ENCODE peak calls at places on chromosomes 13 and 19, in five cellular contexts. T, K, A, M and Q are unnamed samples.

GRCh38 chr13:85287528-85287927 is 511.7 kb downstream of the SLITRK6 start:
- DNase-seq in T (no peak), K (no peak), A (no peak), M (no peak), Q (no peak)

GRCh38 chr13:21976159-21976558 is 305.3 kb downstream of the FGF9 start:
- DNase-seq in T (no peak), K (no peak), A (no peak), M (no peak), Q (no peak)

GRCh38 chr13:80101040-80101439 is 239.9 kb downstream of the SPRY2 start:
- DNase-seq in T (no peak), K (no peak), A (no peak), M (no peak), Q (no peak)

GRCh38 chr13:41356788-41357187 is 45.7 kb downstream of the NAA16 start:
- DNase-seq in T (peak; percentile 69), K (no peak), A (no peak), M (no peak), Q (no peak)

GRCh38 chr13:76976488-76976887 is 15.4 kb upstream of the CLN5 start:
- DNase-seq in T (peak; percentile 59), K (no peak), A (no peak), M (no peak), Q (peak; percentile 45)

GRCh38 chr19:2949939-2950285 is 5.1 kb upstream of the ZNF77 start:
- DNase-seq in T (no peak), K (no peak), A (peak; percentile 66), M (no peak), Q (no peak)

GRCh38 chr13:35697281-35697680 is 220.8 kb upstream of the MAB21L1 start:
- DNase-seq in T (no peak), K (no peak), A (no peak), M (no peak), Q (no peak)

GRCh38 chr19:17686592-17687042 is 1.5 kb downstream of the UNC13A start:
- DNase-seq in T (no peak), K (no peak), A (no peak), M (no peak), Q (no peak)

GRCh38 chr19:7734220-7735203 is 2.6 kb upstream of the CLEC4G start:
- DNase-seq in T (no peak), K (no peak), A (no peak), M (no peak), Q (no peak)

GRCh38 chr19:21604941-21605548 is 99.6 kb downstream of the ZNF429 start:
- DNase-seq in T (no peak), K (no peak), A (no peak), M (no peak), Q (no peak)

GRCh38 chr19:15551183-15552004 is 43.1 kb downstream of the CYP4F22 start:
- DNase-seq in T (peak; percentile 68), K (peak; percentile 60), A (no peak), M (peak; percentile 48), Q (peak; percentile 86)

GRCh38 chr19:49430678-49431329 is 5.6 kb downstream of the GFY start:
- DNase-seq in T (no peak), K (no peak), A (no peak), M (no peak), Q (no peak)